ENCODE peak calls at places on chromosomes 1 and 21, in four cellular contexts. One of them, this sample, is unnamed.

GRCh38 chr1:44310006-44310405 is 45.1 kb downstream of the ERI3 start:
- DNase-seq in islet precursor cell: no peak
- DNase-seq in small intestine: no peak
- DNase-seq in stimulated activated CD4-positive, alpha-beta T cell treated with anti-CD3 and anti-CD28 coated beads, TNF-alpha, amount 100 ng/mL, for 1 hour: no peak
- DNase-seq in this sample: no peak

GRCh38 chr1:41241748-41242644 is at the start of gene SCMH1:
- DNase-seq in islet precursor cell: peak; percentile 76
- DNase-seq in stimulated activated CD4-positive, alpha-beta T cell treated with anti-CD3 and anti-CD28 coated beads, TNF-alpha, amount 100 ng/mL, for 1 hour: peak; percentile 40
- DNase-seq in small intestine: peak; percentile 43
- DNase-seq in this sample: no peak

GRCh38 chr1:2583871-2584341 is 2.7 kb upstream of the PRXL2B start:
- DNase-seq in stimulated activated CD4-positive, alpha-beta T cell treated with anti-CD3 and anti-CD28 coated beads, TNF-alpha, amount 100 ng/mL, for 1 hour: no peak
- DNase-seq in islet precursor cell: no peak
- DNase-seq in small intestine: peak; percentile 55
- DNase-seq in this sample: no peak

GRCh38 chr1:212655668-212656440 is 43.8 kb downstream of the BATF3 start:
- DNase-seq in islet precursor cell: peak; percentile 94
- DNase-seq in small intestine: no peak
- DNase-seq in stimulated activated CD4-positive, alpha-beta T cell treated with anti-CD3 and anti-CD28 coated beads, TNF-alpha, amount 100 ng/mL, for 1 hour: no peak
- DNase-seq in this sample: no peak

GRCh38 chr1:114322207-114322606 is 168.5 kb upstream of the SYT6 start:
- DNase-seq in islet precursor cell: no peak
- DNase-seq in small intestine: no peak
- DNase-seq in stimulated activated CD4-positive, alpha-beta T cell treated with anti-CD3 and anti-CD28 coated beads, TNF-alpha, amount 100 ng/mL, for 1 hour: no peak
- DNase-seq in this sample: no peak

GRCh38 chr1:230957580-230957989 is 21.1 kb downstream of the TTC13 start:
- DNase-seq in small intestine: no peak
- DNase-seq in islet precursor cell: no peak
- DNase-seq in stimulated activated CD4-positive, alpha-beta T cell treated with anti-CD3 and anti-CD28 coated beads, TNF-alpha, amount 100 ng/mL, for 1 hour: no peak
- DNase-seq in this sample: no peak

GRCh38 chr1:12249181-12249580 is 19.4 kb downstream of the VPS13D start:
- DNase-seq in small intestine: no peak
- DNase-seq in stimulated activated CD4-positive, alpha-beta T cell treated with anti-CD3 and anti-CD28 coated beads, TNF-alpha, amount 100 ng/mL, for 1 hour: no peak
- DNase-seq in islet precursor cell: no peak
- DNase-seq in this sample: no peak

GRCh38 chr1:213681788-213682340 is 305.9 kb upstream of the PROX1 start:
- DNase-seq in stimulated activated CD4-positive, alpha-beta T cell treated with anti-CD3 and anti-CD28 coated beads, TNF-alpha, amount 100 ng/mL, for 1 hour: no peak
- DNase-seq in small intestine: no peak
- DNase-seq in islet precursor cell: no peak
- DNase-seq in this sample: no peak

GRCh38 chr1:43469932-43470331 is 16.2 kb upstream of the HYI start:
- DNase-seq in islet precursor cell: no peak
- DNase-seq in small intestine: no peak
- DNase-seq in stimulated activated CD4-positive, alpha-beta T cell treated with anti-CD3 and anti-CD28 coated beads, TNF-alpha, amount 100 ng/mL, for 1 hour: no peak
- DNase-seq in this sample: no peak

GRCh38 chr21:28018741-28019669 is 973.7 kb downstream of the LTN1 start:
- DNase-seq in islet precursor cell: no peak
- DNase-seq in small intestine: peak; percentile 24
- DNase-seq in stimulated activated CD4-positive, alpha-beta T cell treated with anti-CD3 and anti-CD28 coated beads, TNF-alpha, amount 100 ng/mL, for 1 hour: no peak
- DNase-seq in this sample: no peak

GRCh38 chr1:188937965-188938551 is 1539.6 kb downstream of the BRINP3 start:
- DNase-seq in stimulated activated CD4-positive, alpha-beta T cell treated with anti-CD3 and anti-CD28 coated beads, TNF-alpha, amount 100 ng/mL, for 1 hour: no peak
- DNase-seq in islet precursor cell: no peak
- DNase-seq in small intestine: no peak
- DNase-seq in this sample: no peak

GRCh38 chr1:203036135-203036534 is 9.8 kb downstream of the PPFIA4 start:
- DNase-seq in small intestine: no peak
- DNase-seq in islet precursor cell: no peak
- DNase-seq in stimulated activated CD4-positive, alpha-beta T cell treated with anti-CD3 and anti-CD28 coated beads, TNF-alpha, amount 100 ng/mL, for 1 hour: no peak
- DNase-seq in this sample: no peak

GRCh38 chr1:90400121-90400520 is 317.0 kb downstream of the BARHL2 start:
- DNase-seq in small intestine: no peak
- DNase-seq in islet precursor cell: no peak
- DNase-seq in stimulated activated CD4-positive, alpha-beta T cell treated with anti-CD3 and anti-CD28 coated beads, TNF-alpha, amount 100 ng/mL, for 1 hour: no peak
- DNase-seq in this sample: no peak

GRCh38 chr1:182739545-182739944 is 50.0 kb upstream of the NPL start:
- DNase-seq in stimulated activated CD4-positive, alpha-beta T cell treated with anti-CD3 and anti-CD28 coated beads, TNF-alpha, amount 100 ng/mL, for 1 hour: no peak
- DNase-seq in islet precursor cell: peak; percentile 85
- DNase-seq in small intestine: no peak
- DNase-seq in this sample: no peak

GRCh38 chr1:186302378-186302920 is 72.6 kb downstream of the TPR start:
- DNase-seq in islet precursor cell: no peak
- DNase-seq in stimulated activated CD4-positive, alpha-beta T cell treated with anti-CD3 and anti-CD28 coated beads, TNF-alpha, amount 100 ng/mL, for 1 hour: no peak
- DNase-seq in small intestine: no peak
- DNase-seq in this sample: no peak

GRCh38 chr1:156122519-156123355 is 8.2 kb downstream of the LMNA start:
- DNase-seq in small intestine: peak; percentile 72
- DNase-seq in stimulated activated CD4-positive, alpha-beta T cell treated with anti-CD3 and anti-CD28 coated beads, TNF-alpha, amount 100 ng/mL, for 1 hour: no peak
- DNase-seq in islet precursor cell: peak; percentile 91
- DNase-seq in this sample: no peak

GRCh38 chr21:15552914-15553491 is 176.8 kb upstream of the USP25 start:
- DNase-seq in stimulated activated CD4-positive, alpha-beta T cell treated with anti-CD3 and anti-CD28 coated beads, TNF-alpha, amount 100 ng/mL, for 1 hour: no peak
- DNase-seq in small intestine: no peak
- DNase-seq in islet precursor cell: no peak
- DNase-seq in this sample: no peak

GRCh38 chr1:118989878-118990378 is 1.8 kb upstream of the TBX15 start:
- DNase-seq in islet precursor cell: no peak
- DNase-seq in small intestine: no peak
- DNase-seq in stimulated activated CD4-positive, alpha-beta T cell treated with anti-CD3 and anti-CD28 coated beads, TNF-alpha, amount 100 ng/mL, for 1 hour: no peak
- DNase-seq in this sample: no peak

GRCh38 chr1:185843297-185843869 is 109.2 kb downstream of the HMCN1 start:
- DNase-seq in stimulated activated CD4-positive, alpha-beta T cell treated with anti-CD3 and anti-CD28 coated beads, TNF-alpha, amount 100 ng/mL, for 1 hour: no peak
- DNase-seq in islet precursor cell: no peak
- DNase-seq in small intestine: no peak
- DNase-seq in this sample: no peak

GRCh38 chr1:183769956-183770815 is 34.7 kb upstream of the RGL1 start:
- DNase-seq in small intestine: no peak
- DNase-seq in islet precursor cell: no peak
- DNase-seq in stimulated activated CD4-positive, alpha-beta T cell treated with anti-CD3 and anti-CD28 coated beads, TNF-alpha, amount 100 ng/mL, for 1 hour: no peak
- DNase-seq in this sample: no peak

GRCh38 chr1:202291961-202292712 is 49.6 kb downstream of the UBE2T start:
- DNase-seq in islet precursor cell: no peak
- DNase-seq in small intestine: no peak
- DNase-seq in stimulated activated CD4-positive, alpha-beta T cell treated with anti-CD3 and anti-CD28 coated beads, TNF-alpha, amount 100 ng/mL, for 1 hour: no peak
- DNase-seq in this sample: peak; percentile 38

GRCh38 chr1:234916840-234917239 is 211.8 kb downstream of the TOMM20 start:
- DNase-seq in small intestine: no peak
- DNase-seq in stimulated activated CD4-positive, alpha-beta T cell treated with anti-CD3 and anti-CD28 coated beads, TNF-alpha, amount 100 ng/mL, for 1 hour: no peak
- DNase-seq in islet precursor cell: no peak
- DNase-seq in this sample: no peak

GRCh38 chr1:162680419-162681126 is 48.3 kb downstream of the DDR2 start:
- DNase-seq in islet precursor cell: no peak
- DNase-seq in stimulated activated CD4-positive, alpha-beta T cell treated with anti-CD3 and anti-CD28 coated beads, TNF-alpha, amount 100 ng/mL, for 1 hour: no peak
- DNase-seq in small intestine: no peak
- DNase-seq in this sample: no peak

GRCh38 chr1:14300991-14301703 is 297.3 kb upstream of the KAZN start:
- DNase-seq in islet precursor cell: no peak
- DNase-seq in small intestine: no peak
- DNase-seq in stimulated activated CD4-positive, alpha-beta T cell treated with anti-CD3 and anti-CD28 coated beads, TNF-alpha, amount 100 ng/mL, for 1 hour: no peak
- DNase-seq in this sample: no peak